ENCODE peak calls at places on chromosomes 4 and X, in five cellular contexts. C, B, P, T and L are unnamed samples.

GRCh38 chrX:133985164-133986007 is at the start of gene GPC3:
- DNase-seq in C (no peak), P (peak; percentile 73), T (no peak), B (peak; percentile 24), L (peak; percentile 51)

GRCh38 chr4:88522702-88523324 is 763 bp downstream of the PYURF start:
- DNase-seq in C (peak; percentile 72), P (peak; percentile 21), B (peak; percentile 82), T (no peak), L (no peak)

GRCh38 chr4:10716163-10716562 is 31.6 kb upstream of the CLNK start:
- DNase-seq in C (no peak), T (no peak), B (no peak), P (no peak), L (no peak)

GRCh38 chrX:13254076-13254785 is 65.6 kb downstream of the ATXN3L start:
- DNase-seq in B (peak; percentile 83), C (peak; percentile 79), P (no peak), T (peak; percentile 34), L (no peak)

GRCh38 chr4:762211-763190 is 56.9 kb downstream of the PCGF3 start:
- DNase-seq in T (no peak), B (no peak), C (peak; percentile 56), P (no peak), L (peak; percentile 53)

GRCh38 chr4:176321589-176321988 is 1.8 kb downstream of the SPCS3 start:
- DNase-seq in C (no peak), T (no peak), B (no peak), P (no peak), L (no peak)

GRCh38 chr4:113116414-113117345 is 67.2 kb downstream of the ANK2 start:
- DNase-seq in B (no peak), C (peak; percentile 14), T (no peak), P (no peak), L (no peak)

GRCh38 chr4:155234206-155234605 is 25.8 kb downstream of the NPY2R start:
- DNase-seq in P (no peak), C (no peak), B (no peak), T (no peak), L (no peak)

GRCh38 chr4:8771666-8772065 is 100.0 kb downstream of the HMX1 start:
- DNase-seq in P (no peak), T (peak; percentile 7), C (no peak), B (no peak), L (no peak)

GRCh38 chrX:49067285-49068120 is 6.3 kb downstream of the PRAF2 start:
- DNase-seq in C (no peak), T (no peak), B (no peak), P (no peak), L (no peak)

GRCh38 chr4:5387457-5387856 is 320.9 kb downstream of the EVC2 start:
- DNase-seq in C (no peak), B (no peak), T (no peak), P (no peak), L (no peak)

GRCh38 chrX:50068293-50068568 is 132.6 kb downstream of the AKAP4 start:
- DNase-seq in T (no peak), P (no peak), C (no peak), B (no peak), L (no peak)

GRCh38 chr4:7769936-7770674 is 169.6 kb downstream of the AFAP1 start:
- DNase-seq in T (no peak), B (no peak), P (peak; percentile 52), C (no peak), L (no peak)

GRCh38 chr4:123746981-123747380 is 350.4 kb downstream of the SPRY1 start:
- DNase-seq in B (no peak), P (peak; percentile 26), C (no peak), T (no peak), L (no peak)
- TF ChIP-seq CTCF in B (no peak), P (no peak), C (no peak), T (no peak), L (no peak)

DNA sequence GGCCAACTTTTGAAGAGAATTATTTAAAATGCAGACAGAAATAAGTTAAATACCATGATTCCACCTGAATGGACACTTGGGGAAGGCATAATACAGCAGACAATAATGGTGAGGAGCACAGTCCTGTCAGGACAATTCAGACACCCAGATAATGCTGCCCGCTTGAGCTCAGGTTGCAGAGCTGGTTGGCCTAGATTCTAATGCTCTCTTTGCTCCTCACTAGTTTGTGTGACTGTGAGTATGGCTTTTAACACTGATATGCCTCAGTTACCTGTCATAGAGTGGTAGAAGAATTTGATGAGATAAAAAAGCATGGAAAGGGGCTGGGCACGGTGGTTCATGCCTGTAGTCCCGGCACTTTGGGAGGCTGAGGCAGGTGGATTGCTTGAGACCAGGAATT is 62.1 kb downstream of the SH3KBP1 start:
- DNase-seq in T (no peak), B (no peak), C (no peak), P (no peak), L (no peak)
- TF ChIP-seq CTCF in T (no peak), B (no peak), C (no peak), P (no peak), L (no peak)

GRCh38 chr4:117660668-117661067 is 373.6 kb upstream of the NDST3 start:
- DNase-seq in B (no peak), C (no peak), P (no peak), T (no peak), L (no peak)
- TF ChIP-seq CTCF in B (no peak), C (no peak), P (no peak), T (no peak), L (no peak)

DNA sequence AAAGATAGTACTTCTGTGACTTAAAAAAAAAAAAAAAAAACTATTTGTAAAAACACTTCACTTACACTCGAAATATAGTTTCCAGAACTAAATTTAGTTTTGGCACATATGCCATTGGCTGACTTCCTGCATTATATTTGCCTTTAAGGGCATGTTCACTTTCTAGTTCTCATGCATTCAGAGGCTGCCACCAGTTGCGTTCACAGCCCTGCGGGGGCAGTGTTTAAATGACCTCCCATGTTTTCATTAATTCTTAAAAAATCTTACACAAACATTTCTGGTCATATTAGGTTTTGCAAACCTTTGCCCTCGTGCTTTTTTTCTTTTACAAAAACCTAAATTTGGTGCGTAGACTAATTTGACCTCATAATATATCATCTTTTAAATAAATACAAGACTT is 12.5 kb upstream of the ARHGAP6 start:
- DNase-seq in P (no peak), C (no peak), T (no peak), B (no peak), L (no peak)
- TF ChIP-seq CTCF in P (no peak), C (peak; percentile 26), T (no peak), B (no peak), L (peak; percentile 24)

DNA sequence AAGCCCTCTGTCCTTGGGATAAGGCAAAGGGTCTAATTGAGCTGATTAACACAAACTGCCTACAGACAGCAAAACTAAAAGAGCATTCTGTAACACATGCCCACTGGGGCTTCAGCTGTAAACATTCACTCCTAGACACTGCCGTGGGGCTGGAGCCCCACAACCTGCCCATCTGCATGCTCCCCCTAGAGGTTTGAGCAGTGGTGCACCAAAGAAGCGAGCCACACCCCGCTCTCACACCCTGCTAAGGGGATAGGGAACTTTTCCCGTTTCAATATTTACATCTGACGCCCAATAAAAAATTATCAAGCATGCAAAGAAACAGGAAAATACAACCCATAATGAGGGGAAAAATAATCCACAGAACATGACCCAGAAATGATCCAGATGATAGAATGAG is 46.9 kb upstream of the HSD17B10 start:
- DNase-seq in B (peak; percentile 39), P (peak; percentile 38), C (peak; percentile 44), T (no peak), L (no peak)
- TF ChIP-seq CTCF in B (peak; percentile 69), P (no peak), C (peak; percentile 47), T (no peak), L (no peak)

DNA sequence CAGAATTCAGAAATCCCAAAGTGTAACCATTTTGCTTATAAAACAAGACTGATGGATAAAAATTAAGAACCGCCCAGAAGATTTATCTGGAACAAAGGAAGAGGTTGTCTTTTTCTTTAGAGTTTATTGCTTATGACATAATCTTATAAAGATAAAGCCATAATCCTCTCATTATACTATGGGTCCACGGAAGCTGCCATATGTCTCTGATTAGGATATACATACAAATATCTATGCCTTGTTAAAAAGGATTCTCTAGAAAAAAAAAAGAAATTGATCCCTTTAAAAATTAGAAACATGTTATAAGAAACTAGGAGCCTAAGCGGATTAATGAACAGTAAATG is 70.5 kb downstream of the RELL1 start:
- DNase-seq in P (no peak), B (no peak), T (no peak), C (no peak), L (no peak)
- TF ChIP-seq CTCF in P (no peak), B (no peak), T (no peak), C (no peak), L (no peak)

GRCh38 chr4:117700111-117700892 is 334.0 kb upstream of the NDST3 start:
- DNase-seq in B (peak; percentile 3), P (no peak), C (no peak), T (no peak), L (no peak)
- TF ChIP-seq CTCF in B (no peak), P (no peak), C (peak; percentile 55), T (no peak), L (peak; percentile 15)